ENCODE peak calls at places on chromosomes 7 and 10, in six cellular contexts. Y is anterior cingulate cortex, V is RWPE1, P is left cardiac atrium, I is GDM1, A is NCI-H187 treated with DMSO at 0.1 percent for 48 hours. M is an unnamed sample.

GRCh38 chr7:143401265-143401664 is 7.4 kb downstream of the EPHA1 start:
- DNase-seq in P (no peak), A (no peak), Y (no peak), I (no peak), V (no peak), M (no peak)

GRCh38 chr10:70958396-70958795 is 70.0 kb upstream of the PCBD1 start:
- DNase-seq in P (no peak), V (no peak), A (no peak), Y (no peak), I (no peak), M (no peak)

GRCh38 chr10:33681580-33681979 is 347.1 kb upstream of the NRP1 start:
- DNase-seq in P (no peak), Y (no peak), I (no peak), V (no peak), A (no peak), M (no peak)

GRCh38 chr10:70459771-70460490 is 18.4 kb upstream of the NODAL start:
- DNase-seq in P (no peak), I (no peak), A (no peak), Y (no peak), V (no peak), M (no peak)

GRCh38 chr7:100675581-100676350 is 2.2 kb downstream of the GNB2 start:
- DNase-seq in A (no peak), I (no peak), P (peak), Y (peak), V (peak), M (peak)

GRCh38 chr7:155306677-155307470 is 9.2 kb downstream of the INSIG1 start:
- DNase-seq in Y (no peak), V (peak), I (no peak), A (no peak), P (no peak), M (no peak)

GRCh38 chr7:40698214-40698920 is 563.6 kb downstream of the SUGCT start:
- DNase-seq in A (no peak), V (no peak), I (no peak), P (no peak), Y (no peak), M (no peak)

GRCh38 chr10:14879801-14880193 is 1.1 kb downstream of the SUV39H2 start:
- DNase-seq in I (no peak), A (no peak), V (no peak), P (no peak), Y (no peak), M (no peak)

GRCh38 chr7:150686030-150686626 is 622 bp downstream of the GIMAP2 start:
- DNase-seq in I (no peak), Y (no peak), A (no peak), P (no peak), V (no peak), M (no peak)

GRCh38 chr7:69598081-69598486 is at the start of gene AUTS2:
- DNase-seq in Y (peak), A (peak), P (peak), V (no peak), I (peak), M (peak)

GRCh38 chr10:131750973-131751826 is 149.6 kb upstream of the PPP2R2D start:
- DNase-seq in Y (no peak), V (no peak), I (no peak), P (no peak), A (no peak), M (no peak)

GRCh38 chr10:119301397-119301796 is 94.0 kb downstream of the GRK5 start:
- DNase-seq in P (no peak), I (no peak), Y (no peak), A (no peak), V (no peak), M (no peak)

GRCh38 chr10:563827-564226 is 125.6 kb downstream of the DIP2C start:
- DNase-seq in A (no peak), P (no peak), I (no peak), Y (no peak), V (no peak), M (no peak)

M was measured in right cardiac atrium.